ENCODE peak calls at places on chromosomes 1 and 21, in seven cellular contexts. G is astrocyte of the spinal cord, O is astrocyte of the cerebellum, T is HFF-Myc, A is bronchial epithelial cell, C is GM23338, P is omental fat pad. Z is an unnamed sample.

GRCh38 chr21:17114019-17114418 is 398.8 kb upstream of the CXADR start:
- DNase-seq in G (no peak), O (no peak), T (no peak), A (no peak), C (peak), P (no peak), Z (no peak)

GRCh38 chr21:25735221-25735894 is 586 bp downstream of the GABPA start:
- DNase-seq in G (peak), O (peak), T (peak), A (peak), C (peak), P (peak), Z (peak)

GRCh38 chr1:62849031-62849430 is 65.1 kb downstream of the ATG4C start:
- DNase-seq in G (no peak), O (no peak), T (no peak), A (no peak), C (peak), P (no peak), Z (no peak)

GRCh38 chr1:91501527-91501859 is 842 bp downstream of the CDC7 start:
- DNase-seq in G (peak), O (peak), T (no peak), A (peak), C (peak), P (no peak), Z (no peak)

GRCh38 chr1:222950892-222951291 is 136.1 kb downstream of the DISP1 start:
- DNase-seq in G (no peak), O (no peak), T (no peak), A (peak), C (no peak), P (no peak), Z (no peak)

GRCh38 chr21:44548922-44549321 is 2.4 kb downstream of the KRTAP10-2 start:
- DNase-seq in G (no peak), O (no peak), T (no peak), A (peak), C (peak), P (no peak), Z (no peak)

GRCh38 chr1:173095632-173096031 is 44.9 kb upstream of the TNFSF18 start:
- DNase-seq in G (peak), O (peak), T (peak), A (peak), C (no peak), P (no peak), Z (no peak)

GRCh38 chr1:199954701-199955100 is 72.8 kb upstream of the NR5A2 start:
- DNase-seq in G (no peak), O (no peak), T (no peak), A (no peak), C (peak), P (no peak), Z (no peak)

GRCh38 chr1:36968730-36969129 is 65.6 kb downstream of the GRIK3 start:
- DNase-seq in G (no peak), O (no peak), T (no peak), A (no peak), C (no peak), P (no peak), Z (no peak)

GRCh38 chr1:160413716-160414115 is 13.4 kb downstream of the VANGL2 start:
- DNase-seq in G (no peak), O (no peak), T (no peak), A (no peak), C (no peak), P (no peak), Z (no peak)

GRCh38 chr1:115165776-115166175 is 76.5 kb upstream of the TSPAN2 start:
- DNase-seq in G (no peak), O (no peak), T (no peak), A (no peak), C (no peak), P (no peak), Z (no peak)

GRCh38 chr1:10484519-10484918 is 9.8 kb downstream of the PEX14 start:
- DNase-seq in G (no peak), O (no peak), T (no peak), A (no peak), C (no peak), P (no peak), Z (no peak)

GRCh38 chr1:116820362-116820761 is 66.1 kb downstream of the CD2 start:
- DNase-seq in G (peak), O (peak), T (no peak), A (peak), C (no peak), P (peak), Z (no peak)

GRCh38 chr1:111141803-111142202 is 1.8 kb downstream of the CEPT1 start:
- DNase-seq in G (no peak), O (no peak), T (no peak), A (peak), C (no peak), P (no peak), Z (no peak)

GRCh38 chr1:228367798-228368791 is 38.5 kb downstream of the TRIM11 start:
- DNase-seq in G (no peak), O (no peak), T (no peak), A (peak), C (peak), P (no peak), Z (peak)

GRCh38 chr1:28830814-28831213 is 18.8 kb downstream of the OPRD1 start:
- DNase-seq in G (no peak), O (no peak), T (peak), A (no peak), C (no peak), P (no peak), Z (no peak)

GRCh38 chr1:53257454-53258081 is 19.2 kb upstream of the MAGOH start:
- DNase-seq in G (no peak), O (no peak), T (no peak), A (peak), C (no peak), P (no peak), Z (no peak)

GRCh38 chr1:240598201-240598600 is 13.8 kb downstream of the GREM2 start:
- DNase-seq in G (peak), O (peak), T (no peak), A (no peak), C (no peak), P (no peak), Z (no peak)

DNA sequence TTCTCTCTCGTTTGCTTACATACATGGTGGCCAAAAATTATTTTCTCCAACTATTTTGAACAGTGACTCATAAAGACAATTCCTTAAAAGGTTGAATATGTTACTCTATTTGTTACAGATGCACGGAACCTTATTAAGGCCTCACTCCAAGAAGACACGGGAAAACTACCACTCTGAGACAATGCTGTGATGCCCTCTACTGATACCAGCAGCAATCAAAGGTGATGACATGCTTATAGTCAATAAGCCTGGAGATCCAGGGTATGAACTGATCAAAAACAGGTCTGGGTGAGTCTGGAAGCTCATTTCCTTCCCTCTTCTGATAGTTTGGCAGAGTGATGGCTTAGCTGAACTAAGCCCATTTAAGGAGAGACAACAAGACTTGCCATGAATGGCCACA is 563.0 kb downstream of the LRRIQ3 start:
- DNase-seq in G (no peak), O (no peak), T (no peak), A (peak), C (peak), P (no peak), Z (no peak)
- TF ChIP-seq CTCF in G (no peak), O (no peak), T (no peak), A (peak), C (peak), P (no peak), Z (no peak)

DNA sequence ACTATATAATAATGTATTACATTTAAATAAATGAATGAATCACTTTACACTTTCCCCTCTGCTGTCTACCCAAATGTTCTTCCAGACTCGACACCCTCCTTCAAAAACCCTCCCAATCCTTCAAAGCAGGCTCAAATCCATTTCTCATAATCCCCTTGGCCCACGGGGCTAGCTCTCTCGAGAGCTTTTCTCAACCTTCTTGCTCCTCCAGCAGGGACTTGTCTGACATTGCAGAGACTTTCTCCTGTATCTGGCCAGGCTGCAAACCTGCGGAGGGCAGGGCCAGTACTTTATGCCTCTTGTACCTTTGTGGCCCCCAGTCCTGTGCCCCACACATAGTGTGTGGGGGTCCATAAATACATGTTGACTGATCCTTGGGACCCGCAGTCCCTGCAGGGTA is 14.1 kb upstream of the CNTN2 start:
- DNase-seq in G (no peak), O (no peak), T (no peak), A (no peak), C (no peak), P (no peak), Z (no peak)
- TF ChIP-seq CTCF in G (no peak), O (no peak), T (no peak), A (no peak), C (peak), P (no peak), Z (no peak)

GRCh38 chr21:33266050-33266783 is at the start of gene IL10RB:
- DNase-seq in G (peak), O (no peak), T (no peak), A (peak), C (peak), P (peak), Z (peak)

GRCh38 chr21:33266784-33267135 is 593 bp downstream of the IL10RB start:
- DNase-seq in G (no peak), O (no peak), T (no peak), A (no peak), C (no peak), P (no peak), Z (no peak)

GRCh38 chr21:33264561-33264960 is 1.6 kb upstream of the IL10RB start:
- DNase-seq in G (no peak), O (no peak), T (no peak), A (no peak), C (peak), P (no peak), Z (no peak)

GRCh38 chr21:33267250-33267649 is 1.1 kb downstream of the IL10RB start:
- DNase-seq in G (no peak), O (no peak), T (no peak), A (no peak), C (no peak), P (no peak), Z (no peak)

DNA sequence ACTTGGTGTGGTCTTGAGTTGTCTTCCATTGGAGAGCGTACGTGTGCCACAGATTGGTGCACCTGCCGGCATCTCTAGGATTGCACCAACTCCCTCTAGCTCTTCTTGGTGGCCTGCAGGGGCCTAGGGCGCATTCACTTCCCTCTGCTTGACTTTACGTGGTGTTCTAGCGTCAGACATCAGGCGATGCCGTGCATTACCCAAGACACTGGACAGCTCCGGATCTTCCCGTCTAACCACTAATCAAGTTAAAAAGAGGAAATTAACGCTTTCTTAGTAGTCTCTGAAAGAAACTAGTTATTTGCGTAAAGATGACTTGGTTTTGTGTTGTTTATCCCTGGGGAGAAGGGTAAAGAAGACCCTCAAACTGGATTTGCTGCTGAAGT is 510 bp upstream of the IL10RB start:
- DNase-seq in G (no peak), O (no peak), T (no peak), A (peak), C (peak), P (no peak), Z (peak)
- TF ChIP-seq CTCF in G (no peak), O (no peak), T (no peak), A (no peak), C (no peak), P (no peak), Z (no peak)

DNA sequence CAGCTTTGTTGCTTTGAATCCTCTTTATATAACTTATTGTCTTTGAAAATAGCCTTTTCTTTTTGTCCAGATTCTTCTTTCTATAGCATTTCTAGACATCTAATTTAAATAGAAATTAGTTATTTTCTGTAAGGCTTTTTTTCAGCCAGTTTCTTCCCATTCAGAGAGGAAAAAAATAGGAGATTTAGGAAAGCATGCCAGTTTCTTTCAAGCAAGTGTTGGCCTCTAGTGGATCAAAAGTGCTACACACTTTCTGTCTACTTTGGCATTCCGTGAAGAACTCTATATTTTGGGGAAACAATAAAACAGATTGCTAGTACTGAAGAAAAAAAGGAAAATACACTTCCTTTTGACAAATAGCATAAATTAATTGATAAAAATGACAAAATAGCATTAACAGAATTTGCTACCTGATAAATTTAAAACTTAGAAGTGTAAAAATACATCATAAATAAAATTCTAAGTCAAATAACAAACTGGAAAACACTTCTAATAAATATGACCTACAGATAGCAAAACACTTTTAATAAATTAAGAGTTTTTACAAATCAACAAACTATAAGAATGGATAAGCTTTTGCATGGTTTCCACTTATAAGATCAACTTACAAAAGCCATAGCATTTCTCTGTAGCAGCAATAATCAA is 13.1 kb upstream of the EXO1 start:
- DNase-seq in G (peak), O (peak), T (no peak), A (peak), C (peak), P (no peak), Z (no peak)
- TF ChIP-seq CTCF in G (peak), O (peak), T (peak), A (peak), C (peak), P (no peak), Z (no peak)

GRCh38 chr21:38898422-38899098 is 92.8 kb downstream of the ETS2 start:
- DNase-seq in G (no peak), O (no peak), T (no peak), A (peak), C (no peak), P (no peak), Z (peak)
- TF ChIP-seq CTCF in G (no peak), O (no peak), T (no peak), A (no peak), C (no peak), P (no peak), Z (no peak)

GRCh38 chr1:208068441-208068840 is 157.5 kb upstream of the CD34 start:
- DNase-seq in G (no peak), O (no peak), T (no peak), A (no peak), C (no peak), P (no peak), Z (no peak)

GRCh38 chr1:208069908-208070307 is 159.0 kb upstream of the CD34 start:
- DNase-seq in G (no peak), O (no peak), T (no peak), A (peak), C (no peak), P (no peak), Z (no peak)

GRCh38 chr1:208071425-208072031 is 160.6 kb upstream of the CD34 start:
- DNase-seq in G (peak), O (no peak), T (no peak), A (no peak), C (no peak), P (no peak), Z (no peak)

GRCh38 chr1:208068908-208069307 is 158.0 kb upstream of the CD34 start:
- DNase-seq in G (no peak), O (no peak), T (no peak), A (no peak), C (no peak), P (no peak), Z (no peak)

GRCh38 chr1:208069317-208069716 is 158.4 kb upstream of the CD34 start:
- DNase-seq in G (no peak), O (no peak), T (no peak), A (no peak), C (no peak), P (no peak), Z (no peak)
- TF ChIP-seq CTCF in G (no peak), O (no peak), T (no peak), A (no peak), C (no peak), P (no peak), Z (no peak)

DNA sequence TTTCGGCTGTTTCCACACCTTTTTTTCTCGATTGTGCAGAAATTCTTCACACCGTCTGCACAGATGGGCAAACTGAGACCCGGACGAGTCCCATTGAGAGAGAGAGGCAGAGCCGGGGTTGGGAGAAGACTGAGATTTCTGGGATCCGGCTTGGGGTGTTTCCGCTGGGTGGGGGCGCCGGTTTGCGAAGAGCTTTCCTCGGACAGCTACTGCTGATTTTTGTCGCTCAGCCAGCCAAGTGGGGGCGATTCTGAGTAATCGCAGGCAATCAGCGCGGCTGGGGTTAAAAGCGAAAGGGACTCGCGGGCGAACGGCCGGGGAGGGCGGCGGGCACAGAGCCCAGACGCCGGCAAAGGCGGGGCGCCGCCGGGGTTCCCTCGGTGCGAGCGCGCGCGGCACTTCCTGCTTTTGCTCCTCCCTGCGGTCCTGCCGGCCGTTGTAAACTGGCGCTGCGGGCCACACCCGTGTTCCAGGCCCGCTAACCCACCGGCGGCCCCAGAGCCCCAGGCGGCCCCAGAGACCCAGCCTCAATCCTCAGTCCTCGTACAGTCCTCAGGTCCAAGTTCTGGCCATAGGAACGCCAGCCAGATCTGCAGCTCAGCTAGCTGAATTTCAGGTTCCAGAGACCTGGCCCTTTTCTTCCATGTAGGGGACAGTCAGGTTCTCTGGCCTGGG is 32.4 kb upstream of the JUN start:
- DNase-seq in G (peak), O (peak), T (peak), A (peak), C (peak), P (peak), Z (peak)
- TF ChIP-seq CTCF in G (no peak), O (no peak), T (no peak), A (no peak), C (peak), P (no peak), Z (no peak)

DNA sequence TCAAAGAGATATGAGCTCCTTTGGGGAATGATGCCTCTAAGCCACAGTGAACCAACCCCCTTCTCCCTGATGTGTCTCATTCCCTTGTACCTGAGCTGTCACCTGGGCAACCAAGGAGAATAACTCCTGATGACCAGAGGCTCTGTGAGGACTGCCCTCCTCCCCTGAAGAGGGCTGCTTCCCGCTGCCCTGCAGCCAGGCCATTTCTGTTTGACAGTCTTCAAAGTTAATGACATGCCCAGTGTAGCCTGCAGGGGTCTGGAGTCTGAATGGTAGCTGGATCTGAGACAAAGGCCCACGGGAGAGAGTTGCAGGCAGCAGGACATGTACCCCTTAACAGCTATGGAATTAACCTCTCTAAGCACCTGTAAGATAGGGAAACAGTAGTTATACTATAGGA is 3.4 kb upstream of the SLFNL1 start:
- DNase-seq in G (no peak), O (no peak), T (no peak), A (no peak), C (peak), P (no peak), Z (no peak)
- TF ChIP-seq CTCF in G (no peak), O (no peak), T (no peak), A (no peak), C (no peak), P (no peak), Z (no peak)

DNA sequence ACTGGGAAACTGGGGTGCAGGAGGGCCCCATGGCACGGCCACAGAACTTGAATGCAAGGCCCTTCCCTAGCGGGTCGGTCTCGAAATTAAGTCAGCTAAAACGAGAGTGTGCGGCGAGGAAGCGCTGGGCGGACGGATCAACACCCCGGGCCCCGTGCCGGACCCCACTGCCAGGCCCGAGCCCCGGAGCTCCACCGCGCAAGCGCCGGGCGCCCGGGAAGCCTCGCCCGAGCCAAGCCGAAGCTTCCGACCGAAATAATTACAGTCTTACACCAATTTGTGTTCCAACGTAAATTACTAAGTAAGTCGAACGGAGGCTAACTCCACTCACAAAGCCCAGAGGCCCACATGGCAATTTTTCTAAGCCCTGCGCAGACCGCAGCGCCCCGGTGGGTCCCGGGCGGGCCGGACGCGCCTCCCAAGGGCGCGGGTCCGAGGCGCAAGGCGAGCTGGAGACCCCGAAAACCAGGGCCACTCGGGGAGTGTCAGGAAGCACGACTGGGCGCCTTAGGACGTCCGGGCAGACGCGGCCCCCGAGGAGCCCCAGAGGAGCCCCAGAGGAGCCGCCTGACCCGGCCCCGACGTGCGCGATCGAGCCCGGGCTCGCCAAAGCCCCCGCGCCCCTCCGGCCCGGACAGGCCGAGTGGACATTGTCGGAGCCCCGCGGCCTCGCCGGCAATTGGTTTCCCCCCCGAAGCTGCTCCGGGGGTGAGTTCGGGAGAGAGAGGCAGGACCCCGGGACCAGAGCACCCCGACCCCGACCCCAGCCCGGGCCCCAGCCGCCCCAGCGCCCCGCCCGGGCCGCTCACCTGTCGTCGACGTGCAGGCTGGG is 585 bp downstream of the RIPK4 start:
- DNase-seq in G (no peak), O (no peak), T (no peak), A (no peak), C (no peak), P (no peak), Z (no peak)
- TF ChIP-seq CTCF in G (no peak), O (no peak), T (no peak), A (no peak), C (no peak), P (no peak), Z (no peak)

GRCh38 chr1:233614173-233614742 is 352 bp downstream of the KCNK1 start:
- DNase-seq in G (peak), O (peak), T (no peak), A (peak), C (peak), P (no peak), Z (no peak)
- TF ChIP-seq CTCF in G (no peak), O (no peak), T (no peak), A (no peak), C (no peak), P (no peak), Z (no peak)

Z was measured in gastrocnemius medialis.